ENCODE peak calls at places on chromosomes 16 and 17, in ten cellular contexts. M, O, P, U, T, I, N, L, X and V are unnamed samples.

GRCh38 chr17:21039839-21040575 is 2.8 kb downstream of the USP22 start:
- DNase-seq in M (peak; percentile 57), O (peak; percentile 63), P (no peak), U (no peak), T (peak; percentile 81), I (peak; percentile 50), N (peak; percentile 60), L (peak; percentile 64), X (peak; percentile 56), V (no peak)

GRCh38 chr17:71313866-71314265 is 807.0 kb upstream of the SOX9 start:
- DNase-seq in M (no peak), O (no peak), P (no peak), U (no peak), T (no peak), I (no peak), N (no peak), L (no peak), X (no peak), V (no peak)

GRCh38 chr16:84254080-84254479 is 14.3 kb upstream of the KCNG4 start:
- DNase-seq in M (no peak), O (no peak), P (no peak), U (no peak), T (no peak), I (no peak), N (no peak), L (no peak), X (no peak), V (no peak)

GRCh38 chr16:48608871-48609452 is 1.0 kb downstream of the N4BP1 start:
- DNase-seq in M (peak; percentile 20), O (no peak), P (no peak), U (no peak), T (no peak), I (no peak), N (peak; percentile 22), L (no peak), X (no peak), V (no peak)

GRCh38 chr16:54817432-54817831 is 113.2 kb upstream of the IRX5 start:
- DNase-seq in M (peak; percentile 8), O (peak; percentile 1), P (no peak), U (no peak), T (peak; percentile 42), I (no peak), N (no peak), L (peak; percentile 38), X (no peak), V (peak; percentile 11)

GRCh38 chr17:41710472-41711090 is 1.6 kb upstream of the GAST start:
- DNase-seq in M (peak; percentile 74), O (peak; percentile 71), P (no peak), U (no peak), T (peak; percentile 62), I (peak; percentile 37), N (peak; percentile 91), L (peak; percentile 63), X (peak; percentile 75), V (no peak)

GRCh38 chr16:48409839-48410610 is 24.8 kb upstream of the SIAH1 start:
- DNase-seq in M (peak; percentile 96), O (peak; percentile 95), P (peak; percentile 68), U (no peak), T (peak; percentile 68), I (peak; percentile 50), N (peak; percentile 95), L (peak; percentile 96), X (peak; percentile 96), V (peak; percentile 82)

GRCh38 chr16:84730406-84731106 is 30.8 kb downstream of the USP10 start:
- DNase-seq in M (peak; percentile 97), O (peak; percentile 95), P (peak; percentile 69), U (no peak), T (peak; percentile 87), I (peak; percentile 91), N (peak; percentile 96), L (peak; percentile 97), X (peak; percentile 97), V (peak; percentile 76)

GRCh38 chr17:43314582-43314981 is 80.8 kb upstream of the RNU2-1 start:
- DNase-seq in M (peak; percentile 8), O (no peak), P (no peak), U (no peak), T (no peak), I (no peak), N (no peak), L (peak; percentile 14), X (no peak), V (no peak)

GRCh38 chr17:43312011-43312410 is 78.2 kb upstream of the RNU2-1 start:
- DNase-seq in M (no peak), O (no peak), P (no peak), U (no peak), T (no peak), I (no peak), N (no peak), L (no peak), X (no peak), V (no peak)

GRCh38 chr17:43309505-43310329 is 75.9 kb upstream of the RNU2-1 start:
- DNase-seq in M (peak; percentile 4), O (no peak), P (no peak), U (no peak), T (peak; percentile 58), I (no peak), N (no peak), L (no peak), X (no peak), V (no peak)

GRCh38 chr17:43308999-43309398 is 75.2 kb upstream of the RNU2-1 start:
- DNase-seq in M (no peak), O (no peak), P (no peak), U (no peak), T (no peak), I (no peak), N (no peak), L (no peak), X (no peak), V (no peak)
- H3K4me3 ChIP-seq in M (no peak overlapping the region), O (no peak overlapping the region), P (no peak overlapping the region), U (no peak overlapping the region), T (no peak overlapping the region), I (no peak overlapping the region), N (no peak overlapping the region), L (no peak overlapping the region), X (no peak overlapping the region), V (no peak overlapping the region)

DNA sequence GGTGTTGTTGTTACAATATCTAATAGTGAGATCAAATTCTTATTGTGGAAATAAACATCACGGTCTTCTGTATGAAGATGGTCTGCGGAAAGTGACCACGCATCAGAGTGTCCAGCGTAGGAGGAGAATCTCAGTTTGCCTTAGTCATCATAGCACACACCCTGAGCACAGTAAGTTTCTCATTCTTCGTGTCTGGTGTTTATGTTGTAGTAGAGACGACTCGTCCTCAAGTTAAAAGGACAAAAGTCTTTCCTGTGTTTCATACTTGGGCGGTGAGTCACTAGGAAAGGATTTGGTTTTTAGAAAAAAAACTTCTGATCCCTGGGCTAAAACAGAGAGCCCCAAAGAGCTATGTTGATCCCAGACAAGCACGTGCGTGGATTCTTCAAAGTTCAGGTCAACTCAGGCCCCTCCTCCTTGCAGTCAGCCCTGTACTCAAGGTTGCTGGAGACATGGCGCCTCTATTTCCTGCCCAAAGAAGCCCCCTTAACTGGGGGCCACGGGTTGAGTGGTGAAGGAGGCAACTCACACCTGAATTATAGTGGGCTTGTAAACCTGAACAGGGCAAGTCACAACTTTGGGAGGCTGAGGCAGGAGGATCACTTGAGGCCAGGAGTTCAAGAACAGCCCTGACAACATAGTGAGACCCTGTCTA is 170.4 kb downstream of the ZFHX3 start:
- DNase-seq in M (peak; percentile 31), O (peak; percentile 81), P (no peak), U (no peak), T (peak; percentile 75), I (no peak), N (peak; percentile 90), L (peak; percentile 85), X (peak; percentile 88), V (peak; percentile 57)
- H3K4me3 ChIP-seq in M (no peak overlapping the region), O (no peak overlapping the region), P (no peak overlapping the region), U (no peak overlapping the region), T (no peak overlapping the region), I (no peak overlapping the region), N (no peak overlapping the region), L (no peak overlapping the region), X (no peak overlapping the region), V (no peak overlapping the region)

GRCh38 chr17:10178789-10179075 is 19.7 kb downstream of the GAS7 start:
- DNase-seq in M (no peak), O (no peak), P (no peak), U (no peak), T (no peak), I (no peak), N (no peak), L (no peak), X (no peak), V (no peak)

GRCh38 chr17:10172778-10173177 is 25.6 kb downstream of the GAS7 start:
- DNase-seq in M (no peak), O (no peak), P (no peak), U (no peak), T (no peak), I (no peak), N (no peak), L (no peak), X (no peak), V (no peak)

GRCh38 chr17:10177921-10178788 is 20.3 kb downstream of the GAS7 start:
- DNase-seq in M (peak; percentile 75), O (peak; percentile 34), P (no peak), U (no peak), T (no peak), I (no peak), N (peak; percentile 34), L (peak; percentile 38), X (peak; percentile 83), V (no peak)

GRCh38 chr17:10172241-10172741 is 26.1 kb downstream of the GAS7 start:
- DNase-seq in M (no peak), O (no peak), P (no peak), U (no peak), T (no peak), I (no peak), N (no peak), L (peak; percentile 30), X (peak; percentile 37), V (no peak)

DNA sequence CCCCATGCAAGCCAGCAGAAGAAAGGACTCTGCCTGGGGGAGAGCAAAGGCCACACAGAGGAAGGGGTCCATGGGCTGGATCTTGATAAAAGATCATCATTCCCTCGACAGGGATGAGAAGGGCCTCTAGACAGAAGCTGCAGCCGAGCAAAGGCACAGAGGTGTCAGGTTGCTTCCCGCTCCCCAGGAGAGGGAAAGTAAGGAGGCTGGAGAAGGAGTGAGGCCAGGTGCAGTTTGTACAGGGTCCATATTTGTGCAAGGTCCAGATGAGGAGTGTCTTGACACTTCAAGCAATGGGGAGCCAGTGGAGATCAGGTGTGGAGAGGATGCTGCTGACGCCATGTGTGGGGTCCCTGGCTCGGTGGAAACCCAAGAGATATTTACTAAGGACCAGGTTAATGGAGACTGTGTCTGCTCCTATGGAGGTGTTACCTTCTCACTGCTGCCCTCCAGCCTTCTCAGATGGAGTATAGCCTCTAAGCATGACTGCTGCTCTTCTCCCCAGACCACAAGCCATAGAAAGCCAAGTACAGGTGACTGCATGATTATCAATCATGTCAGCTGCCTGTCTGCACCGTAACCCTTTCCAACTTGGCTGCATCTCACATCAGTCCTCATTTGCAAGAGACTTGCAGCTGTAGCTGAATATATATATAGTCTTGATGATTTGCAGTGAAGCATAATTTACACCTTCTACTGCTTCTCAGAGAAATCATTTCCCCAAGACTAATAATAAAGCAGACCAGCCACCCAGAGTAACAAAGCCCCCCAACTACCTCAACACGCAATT is 21.1 kb downstream of the GAS7 start:
- DNase-seq in M (no peak), O (no peak), P (no peak), U (no peak), T (no peak), I (no peak), N (no peak), L (no peak), X (no peak), V (no peak)
- H3K4me3 ChIP-seq in M (no peak overlapping the region), O (no peak overlapping the region), P (no peak overlapping the region), U (no peak overlapping the region), T (no peak overlapping the region), I (no peak overlapping the region), N (no peak overlapping the region), L (no peak overlapping the region), X (no peak overlapping the region), V (no peak overlapping the region)

GRCh38 chr16:11835309-11835708 is 16.0 kb downstream of the RSL1D1 start:
- DNase-seq in M (no peak), O (no peak), P (no peak), U (no peak), T (no peak), I (no peak), N (no peak), L (no peak), X (no peak), V (no peak)

GRCh38 chr16:11828696-11829095 is 22.6 kb downstream of the RSL1D1 start:
- DNase-seq in M (no peak), O (no peak), P (no peak), U (no peak), T (no peak), I (no peak), N (no peak), L (no peak), X (no peak), V (no peak)

GRCh38 chr16:11835891-11836652 is 15.3 kb downstream of the RSL1D1 start:
- DNase-seq in M (peak; percentile 51), O (peak; percentile 56), P (no peak), U (no peak), T (no peak), I (peak; percentile 63), N (peak; percentile 69), L (peak; percentile 93), X (peak; percentile 28), V (no peak)

GRCh38 chr16:11836653-11837244 is 14.6 kb downstream of the RSL1D1 start:
- DNase-seq in M (peak; percentile 60), O (peak; percentile 68), P (no peak), U (no peak), T (peak; percentile 16), I (peak; percentile 95), N (peak; percentile 94), L (peak; percentile 84), X (peak; percentile 87), V (peak; percentile 60)

GRCh38 chr16:11833951-11834695 is 17.2 kb downstream of the RSL1D1 start:
- DNase-seq in M (peak; percentile 67), O (peak; percentile 88), P (no peak), U (peak; percentile 69), T (peak; percentile 24), I (no peak), N (peak; percentile 75), L (peak; percentile 97), X (peak; percentile 90), V (peak; percentile 49)
- H3K4me3 ChIP-seq in M (no peak overlapping the region), O (no peak overlapping the region), P (no peak overlapping the region), U (peak overlapping the region; percentile 23), T (no peak overlapping the region), I (no peak overlapping the region), N (no peak overlapping the region), L (no peak overlapping the region), X (no peak overlapping the region), V (no peak overlapping the region)